ENCODE peak calls at places on chromosomes 7 and 10, in ten cellular contexts. One of them, this sample, is unnamed.

GRCh38 chr7:151142686-151143040 is 24.8 kb downstream of the GBX1 start:
- DNase-seq in osteoblast: no peak
- DNase-seq in K562: no peak
- DNase-seq in fibroblast of lung: no peak
- DNase-seq in hepatocyte: no peak
- DNase-seq in IMR-90: no peak
- DNase-seq in OCI-LY7: no peak
- DNase-seq in astrocyte: no peak
- DNase-seq in H1: no peak
- DNase-seq in HepG2: no peak
- DNase-seq in this sample: peak; percentile 44

GRCh38 chr7:35025391-35025870 is 11.9 kb downstream of the DPY19L1 start:
- DNase-seq in fibroblast of lung: no peak
- DNase-seq in H1: no peak
- DNase-seq in osteoblast: no peak
- DNase-seq in HepG2: no peak
- DNase-seq in OCI-LY7: no peak
- DNase-seq in astrocyte: no peak
- DNase-seq in IMR-90: no peak
- DNase-seq in hepatocyte: no peak
- DNase-seq in K562: no peak
- DNase-seq in this sample: no peak

GRCh38 chr7:151367304-151367703 is 25.7 kb downstream of the NUB1 start:
- DNase-seq in IMR-90: peak; percentile 78
- DNase-seq in osteoblast: peak; percentile 54
- DNase-seq in hepatocyte: no peak
- DNase-seq in astrocyte: peak; percentile 30
- DNase-seq in fibroblast of lung: peak; percentile 55
- DNase-seq in K562: no peak
- DNase-seq in H1: peak; percentile 33
- DNase-seq in HepG2: no peak
- DNase-seq in OCI-LY7: no peak
- DNase-seq in this sample: no peak

GRCh38 chr10:42707229-42707628 is 68.9 kb upstream of the ZNF33B start:
- DNase-seq in OCI-LY7: no peak
- DNase-seq in hepatocyte: no peak
- DNase-seq in fibroblast of lung: no peak
- DNase-seq in IMR-90: no peak
- DNase-seq in astrocyte: no peak
- DNase-seq in HepG2: no peak
- DNase-seq in K562: no peak
- DNase-seq in H1: no peak
- DNase-seq in osteoblast: no peak
- DNase-seq in this sample: no peak

GRCh38 chr10:95279042-95279820 is 11.6 kb downstream of the PDLIM1 start:
- DNase-seq in H1: no peak
- DNase-seq in hepatocyte: no peak
- DNase-seq in astrocyte: peak; percentile 62
- DNase-seq in K562: no peak
- DNase-seq in OCI-LY7: no peak
- DNase-seq in IMR-90: peak; percentile 81
- DNase-seq in fibroblast of lung: peak; percentile 73
- DNase-seq in osteoblast: peak; percentile 85
- DNase-seq in HepG2: no peak
- DNase-seq in this sample: no peak

GRCh38 chr7:3548815-3549214 is 247.8 kb downstream of the SDK1 start:
- DNase-seq in fibroblast of lung: no peak
- DNase-seq in H1: no peak
- DNase-seq in IMR-90: no peak
- DNase-seq in osteoblast: no peak
- DNase-seq in astrocyte: no peak
- DNase-seq in hepatocyte: no peak
- DNase-seq in OCI-LY7: no peak
- DNase-seq in K562: no peak
- DNase-seq in HepG2: no peak
- DNase-seq in this sample: no peak

GRCh38 chr10:48447356-48448215 is 141.1 kb downstream of the MAPK8 start:
- DNase-seq in osteoblast: peak; percentile 64
- DNase-seq in H1: no peak
- DNase-seq in OCI-LY7: no peak
- DNase-seq in K562: no peak
- DNase-seq in IMR-90: no peak
- DNase-seq in HepG2: no peak
- DNase-seq in hepatocyte: no peak
- DNase-seq in fibroblast of lung: no peak
- DNase-seq in astrocyte: no peak
- DNase-seq in this sample: no peak

GRCh38 chr10:120742373-120742772 is 108.8 kb upstream of the WDR11 start:
- DNase-seq in H1: no peak
- DNase-seq in K562: no peak
- DNase-seq in IMR-90: no peak
- DNase-seq in osteoblast: no peak
- DNase-seq in OCI-LY7: no peak
- DNase-seq in fibroblast of lung: no peak
- DNase-seq in hepatocyte: no peak
- DNase-seq in astrocyte: no peak
- DNase-seq in HepG2: no peak
- DNase-seq in this sample: no peak

GRCh38 chr7:43491984-43492383 is 90.9 kb upstream of the STK17A start:
- DNase-seq in IMR-90: peak; percentile 66
- DNase-seq in H1: no peak
- DNase-seq in OCI-LY7: no peak
- DNase-seq in fibroblast of lung: peak; percentile 93
- DNase-seq in K562: no peak
- DNase-seq in astrocyte: peak; percentile 91
- DNase-seq in HepG2: peak; percentile 28
- DNase-seq in hepatocyte: no peak
- DNase-seq in osteoblast: peak; percentile 75
- DNase-seq in this sample: no peak

GRCh38 chr10:67676208-67676825 is 19.7 kb downstream of the CTNNA3 start:
- DNase-seq in H1: no peak
- DNase-seq in astrocyte: no peak
- DNase-seq in K562: no peak
- DNase-seq in osteoblast: no peak
- DNase-seq in hepatocyte: no peak
- DNase-seq in HepG2: no peak
- DNase-seq in IMR-90: no peak
- DNase-seq in fibroblast of lung: no peak
- DNase-seq in OCI-LY7: no peak
- DNase-seq in this sample: no peak

GRCh38 chr7:498678-499641 is 20.7 kb downstream of the PDGFA start:
- DNase-seq in osteoblast: peak; percentile 93
- DNase-seq in astrocyte: no peak
- DNase-seq in fibroblast of lung: no peak
- DNase-seq in K562: no peak
- DNase-seq in HepG2: no peak
- DNase-seq in IMR-90: no peak
- DNase-seq in OCI-LY7: no peak
- DNase-seq in hepatocyte: no peak
- DNase-seq in H1: no peak
- DNase-seq in this sample: no peak

DNA sequence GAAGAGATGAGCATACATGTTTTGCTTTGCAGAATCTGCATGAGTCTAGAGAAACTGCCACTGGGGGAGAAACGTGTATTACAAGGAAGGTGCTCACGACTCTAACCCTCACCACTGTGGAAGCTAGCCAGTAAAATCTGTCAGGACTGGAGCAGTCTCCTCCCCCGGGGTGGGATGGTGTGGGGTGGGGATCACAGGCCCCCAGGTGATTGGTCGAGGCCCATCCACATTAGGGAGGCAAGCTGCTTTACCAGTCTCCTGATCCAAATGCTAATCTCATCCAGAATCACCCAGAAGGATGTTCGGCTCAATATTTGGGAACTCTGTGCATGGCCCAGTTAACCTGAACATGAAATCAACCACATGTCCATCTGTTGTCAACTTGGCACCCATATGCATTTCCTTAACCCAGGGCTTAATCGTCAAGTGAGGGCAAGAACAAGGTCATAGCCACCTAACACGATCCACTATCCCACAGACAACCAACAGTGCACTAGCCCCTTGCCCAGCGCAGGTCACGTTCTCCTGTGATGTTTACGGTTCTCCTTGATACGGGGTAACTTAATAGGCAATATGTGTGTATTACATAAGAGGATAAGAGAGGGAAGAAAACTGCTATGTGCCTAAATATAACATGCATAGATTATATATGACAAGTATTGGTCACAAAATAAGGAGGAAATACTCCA is 40.8 kb downstream of the DNAJB6 start:
- DNase-seq in HepG2: no peak
- DNase-seq in hepatocyte: no peak
- DNase-seq in OCI-LY7: no peak
- DNase-seq in H1: no peak
- DNase-seq in fibroblast of lung: no peak
- DNase-seq in osteoblast: no peak
- DNase-seq in IMR-90: no peak
- DNase-seq in K562: no peak
- DNase-seq in astrocyte: no peak
- DNase-seq in this sample: no peak
- H4K20me1 ChIP-seq in HepG2: peaks cover 33% of the 10 kb centered on the region
- H4K20me1 ChIP-seq in hepatocyte: peaks cover 77% of the 10 kb centered on the region
- H4K20me1 ChIP-seq in OCI-LY7: peaks cover 21% of the 10 kb centered on the region
- H4K20me1 ChIP-seq in H1: peaks cover 39% of the 10 kb centered on the region
- H4K20me1 ChIP-seq in fibroblast of lung: no peaks in the 10 kb centered on the region
- H4K20me1 ChIP-seq in osteoblast: peaks cover 69% of the 10 kb centered on the region
- H4K20me1 ChIP-seq in IMR-90: peaks cover 88% of the 10 kb centered on the region
- H4K20me1 ChIP-seq in K562: peaks cover 54% of the 10 kb centered on the region
- H4K20me1 ChIP-seq in astrocyte: peaks cover 96% of the 10 kb centered on the region
- H4K20me1 ChIP-seq in this sample: peaks cover 73% of the 10 kb centered on the region

GRCh38 chr7:111954474-111955311 is 251.5 kb downstream of the DOCK4 start:
- DNase-seq in osteoblast: no peak
- DNase-seq in IMR-90: no peak
- DNase-seq in hepatocyte: no peak
- DNase-seq in OCI-LY7: no peak
- DNase-seq in fibroblast of lung: no peak
- DNase-seq in H1: no peak
- DNase-seq in HepG2: no peak
- DNase-seq in astrocyte: no peak
- DNase-seq in K562: peak; percentile 48
- DNase-seq in this sample: peak; percentile 11

GRCh38 chr7:111954056-111954455 is 252.1 kb downstream of the DOCK4 start:
- DNase-seq in H1: no peak
- DNase-seq in osteoblast: no peak
- DNase-seq in IMR-90: no peak
- DNase-seq in OCI-LY7: no peak
- DNase-seq in astrocyte: no peak
- DNase-seq in hepatocyte: no peak
- DNase-seq in fibroblast of lung: no peak
- DNase-seq in HepG2: no peak
- DNase-seq in K562: no peak
- DNase-seq in this sample: no peak

GRCh38 chr7:111958431-111958830 is 247.8 kb downstream of the DOCK4 start:
- DNase-seq in HepG2: no peak
- DNase-seq in IMR-90: no peak
- DNase-seq in H1: no peak
- DNase-seq in hepatocyte: no peak
- DNase-seq in osteoblast: no peak
- DNase-seq in OCI-LY7: no peak
- DNase-seq in fibroblast of lung: no peak
- DNase-seq in astrocyte: no peak
- DNase-seq in K562: no peak
- DNase-seq in this sample: no peak

GRCh38 chr7:111951027-111951426 is 255.2 kb downstream of the DOCK4 start:
- DNase-seq in K562: no peak
- DNase-seq in fibroblast of lung: peak; percentile 44
- DNase-seq in HepG2: no peak
- DNase-seq in IMR-90: no peak
- DNase-seq in H1: no peak
- DNase-seq in hepatocyte: no peak
- DNase-seq in osteoblast: no peak
- DNase-seq in astrocyte: peak; percentile 38
- DNase-seq in OCI-LY7: no peak
- DNase-seq in this sample: no peak

DNA sequence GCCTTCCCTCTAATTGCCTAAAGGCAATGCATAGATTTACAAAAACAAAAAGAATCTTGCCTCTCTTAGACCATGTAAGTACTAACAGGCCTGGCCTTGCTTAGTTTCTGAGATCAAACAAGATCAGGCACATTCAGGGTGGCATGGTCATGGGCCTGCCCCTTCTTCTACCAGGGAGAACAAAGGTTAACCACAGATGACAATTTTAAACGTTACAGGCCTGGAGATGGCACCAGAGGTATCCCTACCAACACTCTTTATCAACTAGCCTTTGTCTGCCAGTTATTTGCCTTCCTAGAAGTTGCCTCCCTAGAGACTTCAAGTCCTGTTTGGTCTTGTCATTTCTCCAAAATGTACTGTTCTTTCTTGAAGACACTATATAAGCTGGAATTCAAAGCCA is 252.6 kb downstream of the DOCK4 start:
- DNase-seq in fibroblast of lung: no peak
- DNase-seq in OCI-LY7: no peak
- DNase-seq in astrocyte: no peak
- DNase-seq in IMR-90: no peak
- DNase-seq in hepatocyte: no peak
- DNase-seq in K562: no peak
- DNase-seq in osteoblast: no peak
- DNase-seq in H1: no peak
- DNase-seq in HepG2: peak; percentile 77
- DNase-seq in this sample: peak; percentile 31
- TF ChIP-seq CTCF in fibroblast of lung: no peak
- TF ChIP-seq CTCF in OCI-LY7: no peak
- TF ChIP-seq CTCF in astrocyte: no peak
- TF ChIP-seq CTCF in IMR-90: no peak
- TF ChIP-seq CTCF in hepatocyte: no peak
- TF ChIP-seq CTCF in K562: no peak
- TF ChIP-seq CTCF in osteoblast: peak; percentile 15
- TF ChIP-seq CTCF in H1: no peak
- TF ChIP-seq CTCF in HepG2: peak; percentile 73
- TF ChIP-seq CTCF in this sample: peak; percentile 21

GRCh38 chr7:134829381-134829986 is 50.0 kb downstream of the CALD1 start:
- DNase-seq in hepatocyte: no peak
- DNase-seq in H1: no peak
- DNase-seq in K562: no peak
- DNase-seq in OCI-LY7: no peak
- DNase-seq in IMR-90: no peak
- DNase-seq in astrocyte: peak; percentile 57
- DNase-seq in HepG2: no peak
- DNase-seq in osteoblast: no peak
- DNase-seq in fibroblast of lung: peak; percentile 66
- DNase-seq in this sample: no peak
- H4K20me1 ChIP-seq in hepatocyte: peaks cover 6% of the 10 kb centered on the region
- H4K20me1 ChIP-seq in H1: no peaks in the 10 kb centered on the region
- H4K20me1 ChIP-seq in K562: no peaks in the 10 kb centered on the region
- H4K20me1 ChIP-seq in OCI-LY7: no peaks in the 10 kb centered on the region
- H4K20me1 ChIP-seq in IMR-90: peaks cover 91% of the 10 kb centered on the region
- H4K20me1 ChIP-seq in astrocyte: peaks cover 79% of the 10 kb centered on the region
- H4K20me1 ChIP-seq in HepG2: no peaks in the 10 kb centered on the region
- H4K20me1 ChIP-seq in osteoblast: peaks cover 33% of the 10 kb centered on the region
- H4K20me1 ChIP-seq in fibroblast of lung: no peaks in the 10 kb centered on the region
- H4K20me1 ChIP-seq in this sample: no peaks in the 10 kb centered on the region

DNA sequence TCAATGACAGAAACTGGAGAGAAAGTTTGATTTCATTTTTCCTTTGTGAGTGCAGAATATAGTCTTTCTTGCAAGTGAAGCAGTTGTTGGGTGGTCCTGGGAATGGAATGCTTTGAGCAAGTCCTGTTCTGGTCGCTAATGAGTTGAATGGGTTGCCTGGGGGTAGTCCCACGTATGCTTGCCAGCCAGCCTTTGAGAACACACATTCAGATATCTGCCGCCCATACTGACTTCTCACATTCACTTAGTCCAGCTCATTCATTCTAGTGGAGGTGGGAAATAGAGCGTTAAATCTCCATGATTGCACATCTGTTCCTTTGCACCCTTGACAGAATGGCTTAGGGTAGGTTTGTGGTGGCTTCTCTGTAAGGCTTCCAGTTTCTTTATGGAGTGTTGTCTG is 256.6 kb downstream of the SORCS3 start:
- DNase-seq in osteoblast: no peak
- DNase-seq in fibroblast of lung: no peak
- DNase-seq in astrocyte: no peak
- DNase-seq in K562: no peak
- DNase-seq in H1: no peak
- DNase-seq in HepG2: no peak
- DNase-seq in OCI-LY7: no peak
- DNase-seq in hepatocyte: no peak
- DNase-seq in IMR-90: no peak
- DNase-seq in this sample: peak; percentile 56
- TF ChIP-seq CTCF in osteoblast: no peak
- TF ChIP-seq CTCF in fibroblast of lung: no peak
- TF ChIP-seq CTCF in astrocyte: no peak
- TF ChIP-seq CTCF in K562: no peak
- TF ChIP-seq CTCF in H1: no peak
- TF ChIP-seq CTCF in HepG2: no peak
- TF ChIP-seq CTCF in OCI-LY7: no peak
- TF ChIP-seq CTCF in hepatocyte: no peak
- TF ChIP-seq CTCF in IMR-90: no peak
- TF ChIP-seq CTCF in this sample: no peak